ENCODE peak calls at places on chromosomes 5 and 9, in seven cellular contexts. P is NT2/D1, F is HCT116, N is HepG2, X is H1, I is SK-N-SH, K is K562. W is an unnamed sample.

GRCh38 chr5:172441262-172441751 is 13.0 kb downstream of the SH3PXD2B start:
- DNase-seq in P (no peak), F (no peak), N (no peak), X (no peak), I (no peak), K (peak), W (no peak)

GRCh38 chr9:5089737-5090136 is 95.7 kb downstream of the INSL6 start:
- DNase-seq in P (no peak), F (no peak), N (no peak), X (no peak), I (no peak), K (no peak), W (no peak)

GRCh38 chr9:129549139-129549538 is 71.8 kb downstream of the C9orf50 start:
- DNase-seq in P (no peak), F (no peak), N (peak), X (peak), I (no peak), K (no peak), W (no peak)

GRCh38 chr9:121838757-121839669 is 187.6 kb downstream of the DAB2IP start:
- DNase-seq in P (no peak), F (no peak), N (no peak), X (peak), I (no peak), K (no peak), W (no peak)

GRCh38 chr5:16609412-16609811 is 7.4 kb downstream of the RETREG1 start:
- DNase-seq in P (no peak), F (no peak), N (no peak), X (no peak), I (no peak), K (no peak), W (no peak)

GRCh38 chr5:92980491-92980890 is 600.5 kb downstream of the NR2F1-AS1 start:
- DNase-seq in P (no peak), F (no peak), N (no peak), X (no peak), I (no peak), K (no peak), W (no peak)

GRCh38 chr5:108983456-108984092 is 235.9 kb downstream of the FER start:
- DNase-seq in P (no peak), F (no peak), N (no peak), X (no peak), I (no peak), K (no peak), W (no peak)

GRCh38 chr5:173625686-173626500 is 9.4 kb upstream of the BOD1 start:
- DNase-seq in P (no peak), F (no peak), N (no peak), X (no peak), I (no peak), K (peak), W (no peak)

GRCh38 chr5:75475364-75475763 is 36.1 kb downstream of the CERT1 start:
- DNase-seq in P (no peak), F (no peak), N (no peak), X (no peak), I (no peak), K (no peak), W (no peak)

GRCh38 chr9:78028926-78029325 is 2.7 kb downstream of the GNAQ start:
- DNase-seq in P (no peak), F (no peak), N (no peak), X (no peak), I (no peak), K (no peak), W (no peak)

GRCh38 chr9:33256236-33256635 is 8.3 kb downstream of the BAG1 start:
- DNase-seq in P (no peak), F (no peak), N (no peak), X (no peak), I (no peak), K (no peak), W (no peak)

GRCh38 chr5:66443462-66444130 is 152.6 kb upstream of the MAST4 start:
- DNase-seq in P (no peak), F (no peak), N (no peak), X (no peak), I (no peak), K (no peak), W (no peak)

GRCh38 chr5:2591777-2592453 is 159.6 kb downstream of the IRX2 start:
- DNase-seq in P (no peak), F (no peak), N (no peak), X (no peak), I (no peak), K (no peak), W (no peak)
- TF ChIP-seq YY1 in P (no peak), F (no peak), N (no peak), X (no peak), I (no peak), K (no peak), W (no peak)

DNA sequence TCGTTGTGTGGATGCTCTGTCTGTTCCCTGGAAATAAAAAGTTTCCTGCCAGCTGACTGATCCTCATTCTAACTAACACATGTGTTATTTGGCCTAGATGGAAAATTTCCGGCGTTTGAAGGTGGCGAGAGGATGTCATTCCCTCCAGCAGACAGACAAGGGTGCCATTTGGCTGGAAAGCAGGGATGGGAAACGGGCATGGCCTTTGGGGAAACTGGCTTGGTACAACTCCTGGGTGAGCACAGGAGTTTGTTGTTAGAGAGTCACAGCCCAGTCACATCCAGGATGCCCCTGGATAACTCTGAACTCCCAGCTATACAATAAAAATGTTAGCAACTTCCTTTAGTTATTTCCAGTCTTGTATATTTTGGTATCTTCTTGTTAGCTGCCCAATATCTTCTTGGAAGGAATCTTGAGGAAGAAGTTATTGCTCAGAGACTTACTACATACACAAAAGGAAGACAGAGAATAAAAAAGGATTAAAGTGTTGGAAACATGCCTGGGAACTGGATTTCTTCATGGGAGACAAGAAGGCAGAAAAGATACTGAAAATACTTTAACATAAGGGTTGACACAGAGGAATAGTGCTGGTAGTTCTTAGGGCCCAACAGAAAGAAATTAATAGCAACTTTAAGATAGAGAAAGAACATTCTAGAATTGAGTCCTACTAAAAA is 41.9 kb downstream of the TEK start:
- DNase-seq in P (no peak), F (no peak), N (no peak), X (no peak), I (no peak), K (no peak), W (no peak)
- TF ChIP-seq YY1 in P (no peak), F (no peak), N (no peak), X (no peak), I (no peak), K (no peak), W (no peak)

GRCh38 chr9:128078504-128079434 is 10.7 kb downstream of the SLC25A25 start:
- DNase-seq in P (no peak), F (peak), N (no peak), X (no peak), I (no peak), K (peak), W (no peak)

GRCh38 chr9:128080218-128080617 is 12.2 kb downstream of the SLC25A25 start:
- DNase-seq in P (no peak), F (no peak), N (no peak), X (no peak), I (no peak), K (peak), W (no peak)

GRCh38 chr9:128084746-128085145 is 16.7 kb downstream of the SLC25A25 start:
- DNase-seq in P (no peak), F (no peak), N (no peak), X (no peak), I (no peak), K (no peak), W (no peak)

GRCh38 chr9:128081052-128081451 is 13.0 kb downstream of the SLC25A25 start:
- DNase-seq in P (no peak), F (no peak), N (no peak), X (no peak), I (peak), K (peak), W (no peak)

GRCh38 chr9:128082173-128082572 is 14.1 kb downstream of the SLC25A25 start:
- DNase-seq in P (no peak), F (peak), N (no peak), X (no peak), I (no peak), K (peak), W (no peak)
- TF ChIP-seq YY1 in P (no peak), F (no peak), N (no peak), X (no peak), I (no peak), K (no peak), W (no peak)

GRCh38 chr9:136147890-136148714 is 29.4 kb upstream of the TMEM250 start:
- DNase-seq in P (no peak), F (no peak), N (no peak), X (no peak), I (no peak), K (no peak), W (no peak)
- TF ChIP-seq YY1 in P (no peak), F (no peak), N (no peak), X (no peak), I (no peak), K (no peak), W (no peak)

GRCh38 chr5:142726188-142726731 is 40.4 kb upstream of the FGF1 start:
- DNase-seq in P (no peak), F (no peak), N (no peak), X (no peak), I (no peak), K (no peak), W (peak)

GRCh38 chr5:142724821-142725220 is 38.9 kb upstream of the FGF1 start:
- DNase-seq in P (no peak), F (no peak), N (no peak), X (no peak), I (no peak), K (no peak), W (no peak)

GRCh38 chr5:142722896-142723295 is 37.0 kb upstream of the FGF1 start:
- DNase-seq in P (no peak), F (no peak), N (no peak), X (no peak), I (no peak), K (no peak), W (no peak)

GRCh38 chr5:142727736-142728047 is 41.8 kb upstream of the FGF1 start:
- DNase-seq in P (no peak), F (no peak), N (no peak), X (no peak), I (no peak), K (no peak), W (no peak)

GRCh38 chr5:142725231-142726187 is 39.6 kb upstream of the FGF1 start:
- DNase-seq in P (no peak), F (no peak), N (no peak), X (no peak), I (no peak), K (no peak), W (no peak)
- TF ChIP-seq YY1 in P (no peak), F (no peak), N (no peak), X (no peak), I (no peak), K (no peak), W (no peak)

DNA sequence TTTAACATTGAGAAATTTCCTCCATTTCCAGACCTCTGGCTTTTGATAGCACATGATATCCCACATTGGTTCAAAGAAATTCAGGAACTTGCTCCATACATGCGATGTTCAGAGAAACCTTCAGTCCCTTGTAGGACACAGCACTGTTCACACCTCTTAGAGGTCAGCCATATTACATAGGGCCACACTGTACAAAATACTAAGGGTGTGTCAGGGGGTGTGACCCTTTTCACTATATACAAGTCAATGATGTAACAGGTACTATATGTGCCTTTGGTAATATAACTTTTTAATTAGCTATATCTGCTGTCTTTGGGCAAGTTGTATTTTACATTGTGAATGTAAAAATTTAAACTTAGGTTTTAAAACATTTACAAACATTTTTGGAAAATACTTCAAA is 505.5 kb downstream of the ENC1 start:
- DNase-seq in P (no peak), F (no peak), N (no peak), X (no peak), I (no peak), K (no peak), W (no peak)
- TF ChIP-seq YY1 in P (no peak), F (no peak), N (no peak), X (no peak), I (no peak), K (no peak), W (no peak)

GRCh38 chr5:138096997-138097828 is 13.4 kb downstream of the WNT8A start:
- DNase-seq in P (no peak), F (peak), N (peak), X (no peak), I (no peak), K (no peak), W (no peak)
- TF ChIP-seq YY1 in P (no peak), F (no peak), N (no peak), X (no peak), I (no peak), K (no peak), W (no peak)